ENCODE peak calls at places on chromosomes 4 and X, in eight cellular contexts. E is germinal center; S is NB4; I is activated gamma-delta T cell treated with Interleukin-2 at 50 U/mL for 16 hours; D is GM12891; O is stimulated activated CD8-positive, alpha-beta memory T cell treated with anti-CD3 and anti-CD28 coated beads, Interleukin-15, amount 100 ng/mL, for 24 hours; N is breast epithelium; X is activated CD4-positive, alpha-beta T cell treated with anti-CD3 and anti-CD28 coated beads, Interleukin-2, amount 10 ng/mL, durations not matched to agents 7 days and 5 days. H is an unnamed sample.

GRCh38 chr4:102352774-102353173 is 7.5 kb upstream of the SLC39A8 start:
- DNase-seq in E (no peak), S (no peak), I (no peak), D (no peak), O (no peak), N (no peak), X (no peak), H (no peak)

GRCh38 chr4:140251566-140251965 is 97.6 kb upstream of the MAML3 start:
- DNase-seq in E (no peak), S (no peak), I (no peak), D (no peak), O (no peak), N (no peak), X (no peak), H (no peak)

GRCh38 chr4:83876047-83876446 is 340.1 kb downstream of the GPAT3 start:
- DNase-seq in E (no peak), S (no peak), I (no peak), D (no peak), O (no peak), N (no peak), X (no peak), H (no peak)

GRCh38 chr4:64718091-64718490 is 308.8 kb upstream of the TECRL start:
- DNase-seq in E (no peak), S (no peak), I (no peak), D (no peak), O (no peak), N (no peak), X (no peak), H (no peak)

GRCh38 chrX:40155617-40156471 is 58.1 kb upstream of the BCOR start:
- DNase-seq in E (no peak), S (no peak), I (no peak), D (no peak), O (no peak), N (no peak), X (no peak), H (no peak)

GRCh38 chr4:98262431-98262830 is 1.2 kb downstream of the RAP1GDS1 start:
- DNase-seq in E (peak), S (peak), I (no peak), D (no peak), O (no peak), N (no peak), X (no peak), H (no peak)

GRCh38 chr4:94550352-94550751 is 98.6 kb downstream of the PDLIM5 start:
- DNase-seq in E (no peak), S (no peak), I (no peak), D (no peak), O (no peak), N (no peak), X (no peak), H (no peak)

GRCh38 chrX:13452283-13452682 is 117.1 kb upstream of the EGFL6 start:
- DNase-seq in E (no peak), S (no peak), I (no peak), D (no peak), O (no peak), N (no peak), X (no peak), H (no peak)

GRCh38 chrX:46597208-46597607 is 23.6 kb downstream of the CHST7 start:
- DNase-seq in E (no peak), S (no peak), I (no peak), D (no peak), O (no peak), N (no peak), X (no peak), H (no peak)

GRCh38 chr4:11297201-11297600 is 131.5 kb downstream of the HS3ST1 start:
- DNase-seq in E (no peak), S (no peak), I (no peak), D (no peak), O (no peak), N (no peak), X (no peak), H (no peak)

GRCh38 chrX:49071877-49072711 is 1.7 kb downstream of the PRAF2 start:
- DNase-seq in E (no peak), S (no peak), I (no peak), D (no peak), O (no peak), N (peak), X (no peak), H (no peak)

GRCh38 chr4:53908661-53909078 is 155.7 kb downstream of the CHIC2 start:
- DNase-seq in E (peak), S (peak), I (no peak), D (no peak), O (no peak), N (no peak), X (peak), H (no peak)